ENCODE peak calls at places on chromosomes 11 and 22, in nine cellular contexts. P is kidney; G is CD8-positive, alpha-beta memory T cell; C is PC-9; X is mesendoderm; B is lung; Q is transverse colon; J is CD4-positive, alpha-beta memory T cell; D is ovary. H is an unnamed sample.
A peak's percentile ranks its signal among the peaks of the same experiment; 100 is the strongest.

GRCh38 chr11:11577932-11578331 is 43.9 kb downstream of the GALNT18 start:
- DNase-seq in G (no peak), C (no peak), X (no peak), J (no peak), P (no peak), B (peak; percentile 26), D (no peak), Q (no peak), H (no peak)

GRCh38 chr22:44158766-44159165 is 22.0 kb upstream of the PARVG start:
- DNase-seq in B (no peak), X (no peak), G (no peak), J (no peak), C (no peak), D (no peak), P (peak; percentile 22), Q (no peak), H (no peak)

GRCh38 chr11:69055598-69056516 is 7.1 kb downstream of the TPCN2 start:
- DNase-seq in D (no peak), X (no peak), C (no peak), P (peak; percentile 83), Q (peak; percentile 73), G (no peak), J (no peak), B (no peak), H (peak; percentile 47)

GRCh38 chr11:5367461-5368074 is 16.0 kb upstream of the OR51M1 start:
- DNase-seq in B (no peak), J (no peak), C (no peak), Q (no peak), D (no peak), P (no peak), G (no peak), X (no peak), H (no peak)

GRCh38 chr22:37544955-37545702 is 15.2 kb upstream of the CDC42EP1 start:
- DNase-seq in G (peak; percentile 29), J (peak; percentile 19), D (peak; percentile 78), X (peak; percentile 96), B (peak; percentile 85), C (peak; percentile 87), Q (peak; percentile 88), P (peak; percentile 85), H (no peak)

GRCh38 chr11:16992846-16993245 is 21.4 kb downstream of the PLEKHA7 start:
- DNase-seq in J (no peak), P (peak; percentile 7), Q (no peak), G (no peak), C (no peak), X (no peak), D (no peak), B (no peak), H (no peak)

GRCh38 chr22:42396621-42397331 is 35.4 kb downstream of the NFAM1 start:
- DNase-seq in B (no peak), C (peak; percentile 16), X (no peak), D (no peak), G (no peak), Q (peak; percentile 17), J (no peak), P (no peak), H (peak; percentile 39)

GRCh38 chr11:104328514-104328912 is 164.6 kb upstream of the PDGFD start:
- DNase-seq in J (no peak), G (no peak), X (no peak), D (no peak), C (no peak), Q (no peak), B (no peak), P (no peak), H (no peak)

GRCh38 chr22:17230239-17230638 is 11.0 kb upstream of the ADA2 start:
- DNase-seq in G (no peak), J (no peak), D (no peak), X (no peak), C (no peak), P (peak; percentile 24), B (no peak), Q (no peak), H (no peak)

GRCh38 chr11:101738494-101738893 is 154.7 kb upstream of the TRPC6 start:
- DNase-seq in B (no peak), D (no peak), X (peak; percentile 74), P (no peak), C (no peak), Q (no peak), J (no peak), G (no peak), H (no peak)

GRCh38 chr11:63007920-63008319 is 7.7 kb downstream of the SLC22A8 start:
- DNase-seq in B (no peak), J (no peak), D (no peak), G (no peak), C (no peak), X (no peak), Q (no peak), P (no peak), H (no peak)

GRCh38 chr11:69854719-69855118 is 35.5 kb upstream of the FGF3 start:
- DNase-seq in G (no peak), D (no peak), J (no peak), P (no peak), Q (no peak), X (no peak), C (peak; percentile 60), B (no peak), H (no peak)

GRCh38 chr11:114272311-114272710 is 23.9 kb upstream of the NNMT start:
- DNase-seq in Q (no peak), P (no peak), C (no peak), X (no peak), B (no peak), J (no peak), D (no peak), G (no peak), H (no peak)

GRCh38 chr22:19329454-19329853 is 37.9 kb upstream of the CLTCL1 start:
- DNase-seq in G (no peak), Q (no peak), C (no peak), X (no peak), J (no peak), D (no peak), P (no peak), B (peak; percentile 39), H (no peak)
- H3K27ac ChIP-seq in G (no peak overlapping the region), Q (no peak overlapping the region), C (no peak overlapping the region), X (no peak overlapping the region), J (no peak overlapping the region), D (no peak overlapping the region), P (no peak overlapping the region), B (no peak overlapping the region), H (no peak overlapping the region)

GRCh38 chr11:26958650-26959049 is 35.3 kb upstream of the FIBIN start:
- DNase-seq in G (no peak), Q (no peak), X (no peak), J (no peak), P (no peak), D (no peak), B (no peak), C (no peak), H (no peak)

GRCh38 chr11:26960265-26960664 is 33.6 kb upstream of the FIBIN start:
- DNase-seq in P (no peak), D (no peak), X (no peak), Q (no peak), B (no peak), C (no peak), G (no peak), J (no peak), H (no peak)

GRCh38 chr11:26958005-26958404 is 35.9 kb upstream of the FIBIN start:
- DNase-seq in D (no peak), J (no peak), B (no peak), X (no peak), Q (no peak), C (no peak), P (no peak), G (no peak), H (no peak)

GRCh38 chr11:26964335-26964734 is 29.6 kb upstream of the FIBIN start:
- DNase-seq in X (no peak), G (no peak), B (no peak), J (no peak), Q (no peak), P (no peak), D (no peak), C (no peak), H (no peak)

GRCh38 chr11:26963764-26964163 is 30.1 kb upstream of the FIBIN start:
- DNase-seq in Q (no peak), B (no peak), P (no peak), C (no peak), D (no peak), J (no peak), X (no peak), G (no peak), H (no peak)
- H3K27ac ChIP-seq in Q (no peak overlapping the region), B (no peak overlapping the region), P (no peak overlapping the region), C (no peak overlapping the region), D (no peak overlapping the region), J (no peak overlapping the region), X (no peak overlapping the region), G (no peak overlapping the region), H (no peak overlapping the region)

GRCh38 chr11:1336836-1337646 is 27.6 kb upstream of the TOLLIP start:
- DNase-seq in D (peak; percentile 62), X (peak; percentile 44), Q (peak; percentile 41), B (peak; percentile 42), G (peak; percentile 52), P (peak; percentile 89), J (peak; percentile 56), C (no peak), H (no peak)
- H3K27ac ChIP-seq in D (peak overlapping the region; percentile 65), X (no peak overlapping the region), Q (peak overlapping the region; percentile 60), B (no peak overlapping the region), G (no peak overlapping the region), P (no peak overlapping the region), J (no peak overlapping the region), C (no peak overlapping the region), H (no peak overlapping the region)

DNA sequence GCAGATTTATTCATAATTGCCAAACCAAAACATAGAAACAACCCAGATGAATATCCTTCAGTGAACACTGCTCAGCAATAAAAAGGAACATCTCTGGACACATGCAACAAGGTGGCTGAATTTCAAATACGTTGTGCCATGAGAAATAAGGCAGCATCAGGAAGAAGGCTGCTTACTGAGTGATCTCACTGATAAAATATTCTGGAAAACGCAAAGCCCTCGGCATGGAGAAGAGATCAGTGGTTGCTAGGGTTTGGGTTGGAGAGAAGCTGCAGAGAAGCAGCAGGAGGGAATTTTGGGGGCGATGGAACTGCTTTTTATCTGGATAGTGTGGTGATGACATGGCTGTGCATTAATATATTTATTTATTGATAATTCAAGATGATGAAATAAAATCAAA is 11.0 kb upstream of the SHANK2 start:
- DNase-seq in X (no peak), G (no peak), B (no peak), C (no peak), D (no peak), J (no peak), Q (no peak), P (no peak), H (no peak)
- H3K27ac ChIP-seq in X (no peak overlapping the region), G (no peak overlapping the region), B (no peak overlapping the region), C (no peak overlapping the region), D (no peak overlapping the region), J (no peak overlapping the region), Q (no peak overlapping the region), P (no peak overlapping the region), H (no peak overlapping the region)

GRCh38 chr22:22942511-22943329 is 55.1 kb downstream of the IGLL5 start:
- DNase-seq in G (peak; percentile 70), C (peak; percentile 22), J (peak; percentile 42), Q (peak; percentile 82), B (peak; percentile 46), X (peak; percentile 93), P (no peak), D (peak; percentile 38), H (peak; percentile 44)
- H3K27ac ChIP-seq in G (no peak overlapping the region), C (no peak overlapping the region), J (no peak overlapping the region), Q (no peak overlapping the region), B (no peak overlapping the region), X (no peak overlapping the region), P (no peak overlapping the region), D (no peak overlapping the region), H (no peak overlapping the region)